ENCODE peak calls at places on chromosomes 12 and 14, in five cellular contexts. X is kidney epithelial cell, H is PC-9, Q is heart right ventricle, B is fibroblast of lung. U is an unnamed sample.

GRCh38 chr12:20490213-20490612 is 121.9 kb downstream of the PDE3A start:
- DNase-seq in X (no peak), H (no peak), Q (no peak), B (peak; percentile 39), U (no peak)

GRCh38 chr14:24110060-24110459 is 4.5 kb upstream of the DCAF11 start:
- DNase-seq in X (no peak), H (peak; percentile 62), Q (no peak), B (no peak), U (no peak)

GRCh38 chr12:121849660-121850059 is 9.0 kb downstream of the HPD start:
- DNase-seq in X (no peak), H (no peak), Q (no peak), B (no peak), U (no peak)

GRCh38 chr12:54426690-54427089 is 7.6 kb upstream of the ITGA5 start:
- DNase-seq in X (no peak), H (no peak), Q (no peak), B (no peak), U (no peak)

GRCh38 chr12:124631681-124632080 is 64.3 kb upstream of the NCOR2 start:
- DNase-seq in X (no peak), H (no peak), Q (no peak), B (no peak), U (no peak)

GRCh38 chr14:55802986-55803431 is 223.0 kb downstream of the KTN1 start:
- DNase-seq in X (peak; percentile 70), H (peak; percentile 97), Q (no peak), B (peak; percentile 41), U (no peak)

GRCh38 chr12:64400041-64400440 is 4.2 kb upstream of the XPOT start:
- DNase-seq in X (no peak), H (no peak), Q (no peak), B (peak; percentile 78), U (no peak)

GRCh38 chr12:473863-474577 is 14.3 kb downstream of the B4GALNT3 start:
- DNase-seq in X (no peak), H (no peak), Q (no peak), B (peak; percentile 51), U (no peak)

GRCh38 chr12:120404271-120404670 is 33.6 kb upstream of the COX6A1 start:
- DNase-seq in X (no peak), H (no peak), Q (no peak), B (no peak), U (no peak)

GRCh38 chr12:13135336-13136178 is 32.1 kb upstream of the GSG1 start:
- DNase-seq in X (peak; percentile 89), H (peak; percentile 99), Q (no peak), B (peak; percentile 88), U (peak; percentile 68)

GRCh38 chr12:95820096-95820703 is 29.6 kb upstream of the NTN4 start:
- DNase-seq in X (no peak), H (peak; percentile 46), Q (no peak), B (peak; percentile 46), U (no peak)

GRCh38 chr14:91361236-91361811 is 56.3 kb downstream of the CCDC88C start:
- DNase-seq in X (no peak), H (peak; percentile 94), Q (no peak), B (no peak), U (no peak)

GRCh38 chr12:108966378-108967151 is 54.3 kb downstream of the SVOP start:
- DNase-seq in X (no peak), H (no peak), Q (peak; percentile 33), B (no peak), U (no peak)

GRCh38 chr14:52351191-52351560 is 37.1 kb downstream of the PTGER2 start:
- DNase-seq in X (no peak), H (no peak), Q (no peak), B (peak; percentile 75), U (no peak)

GRCh38 chr12:54660320-54660962 is 12.3 kb upstream of the DCD start:
- DNase-seq in X (no peak), H (no peak), Q (peak; percentile 27), B (no peak), U (no peak)

GRCh38 chr14:72476657-72477499 is 417.0 kb downstream of the DPF3 start:
- DNase-seq in X (peak; percentile 95), H (no peak), Q (no peak), B (peak; percentile 88), U (no peak)

GRCh38 chr12:122306407-122306806 is 40.1 kb upstream of the VPS33A start:
- DNase-seq in X (no peak), H (no peak), Q (no peak), B (no peak), U (no peak)

GRCh38 chr14:58907803-58908202 is 270.0 kb downstream of the DACT1 start:
- DNase-seq in X (no peak), H (no peak), Q (no peak), B (peak; percentile 72), U (no peak)

GRCh38 chr12:1122803-1123202 is 131.8 kb downstream of the ERC1 start:
- DNase-seq in X (no peak), H (no peak), Q (no peak), B (no peak), U (no peak)

GRCh38 chr14:96275182-96276112 is 19.4 kb downstream of the BDKRB1 start:
- DNase-seq in X (peak; percentile 18), H (no peak), Q (peak; percentile 73), B (peak; percentile 68), U (peak; percentile 68)

GRCh38 chr12:131713349-131713748 is 2.5 kb downstream of the SFSWAP start:
- DNase-seq in X (no peak), H (no peak), Q (no peak), B (no peak), U (no peak)

GRCh38 chr14:40733206-40733605 is 873.5 kb upstream of the LRFN5 start:
- DNase-seq in X (no peak), H (no peak), Q (no peak), B (no peak), U (no peak)

GRCh38 chr12:120783197-120783596 is 57.6 kb downstream of the ACADS start:
- DNase-seq in X (no peak), H (peak; percentile 62), Q (no peak), B (peak; percentile 73), U (no peak)

GRCh38 chr12:6779667-6780459 is 7.5 kb downstream of the LAG3 start:
- DNase-seq in X (no peak), H (no peak), Q (no peak), B (no peak), U (no peak)

GRCh38 chr14:85590784-85591183 is 60.8 kb downstream of the FLRT2 start:
- DNase-seq in X (no peak), H (peak; percentile 36), Q (no peak), B (peak; percentile 81), U (no peak)

GRCh38 chr12:78562358-78563205 is 302.0 kb upstream of the SYT1 start:
- DNase-seq in X (no peak), H (no peak), Q (no peak), B (no peak), U (no peak)

GRCh38 chr14:78143489-78144145 is 26.6 kb upstream of the NRXN3 start:
- DNase-seq in X (peak; percentile 38), H (no peak), Q (no peak), B (peak; percentile 86), U (no peak)

DNA sequence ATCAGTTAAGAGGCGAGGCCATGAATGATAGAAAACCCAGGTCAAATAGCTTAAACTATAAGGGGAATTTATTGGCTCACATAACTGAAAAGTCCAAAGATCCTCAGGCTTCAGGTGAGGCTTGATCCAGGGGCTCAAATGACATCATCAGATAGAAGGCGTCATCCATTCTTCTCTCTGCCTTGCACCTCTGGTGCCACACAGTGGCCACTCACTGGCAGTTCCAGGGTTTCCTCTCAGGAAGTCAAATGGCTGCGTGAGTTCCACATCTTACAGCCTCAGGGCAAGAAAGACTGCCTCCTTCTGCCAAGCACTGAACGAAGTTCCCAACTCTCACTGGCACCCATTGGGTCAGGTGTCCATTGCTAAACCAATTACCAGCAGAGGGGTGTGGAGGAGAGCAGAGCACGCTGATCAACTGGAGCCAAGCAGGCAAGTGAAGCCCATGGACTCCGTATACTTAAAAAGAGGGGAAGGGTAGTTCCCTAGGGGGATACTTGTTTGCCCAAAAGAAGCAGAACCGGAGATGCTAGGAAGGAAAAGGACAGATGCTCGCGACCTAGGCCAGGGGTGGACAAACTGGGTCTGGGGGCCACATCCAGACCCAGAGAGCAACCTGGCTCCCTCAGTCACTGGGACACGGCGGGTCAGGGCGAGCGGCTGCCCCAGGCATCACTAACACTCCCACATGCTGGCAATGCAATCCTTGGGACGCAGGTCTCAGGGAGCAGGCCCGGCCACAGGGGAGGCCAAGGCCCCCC is 69.3 kb downstream of the SERPINA3 start:
- DNase-seq in X (no peak), H (no peak), Q (no peak), B (peak; percentile 30), U (peak; percentile 34)
- TF ChIP-seq CTCF in X (peak; percentile 60), H (no peak), Q (peak; percentile 13), B (peak; percentile 41), U (peak; percentile 27)

DNA sequence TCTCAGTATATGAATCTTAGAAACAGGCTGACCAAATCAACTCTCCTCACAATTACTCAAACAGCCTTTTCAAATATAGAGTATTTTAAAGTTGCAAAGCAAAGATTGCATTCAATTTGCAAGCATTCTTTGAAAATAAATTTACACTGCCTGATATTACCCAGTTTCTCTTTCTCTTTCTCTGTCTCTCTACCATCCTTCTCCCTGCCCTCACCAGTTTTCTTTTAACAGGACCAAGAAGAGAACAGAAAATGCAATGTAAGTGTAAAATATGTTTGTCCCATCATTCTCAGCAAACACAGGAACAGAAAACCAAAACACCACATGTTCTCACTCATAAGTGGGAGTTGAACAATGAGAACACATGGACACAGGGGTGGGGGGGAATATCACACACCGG is 520.3 kb upstream of the USP15 start:
- DNase-seq in X (no peak), H (no peak), Q (no peak), B (no peak), U (no peak)
- H3K4me3 ChIP-seq in X (no peak overlapping the region), H (no peak overlapping the region), Q (no peak overlapping the region), B (no peak overlapping the region), U (no peak overlapping the region)

DNA sequence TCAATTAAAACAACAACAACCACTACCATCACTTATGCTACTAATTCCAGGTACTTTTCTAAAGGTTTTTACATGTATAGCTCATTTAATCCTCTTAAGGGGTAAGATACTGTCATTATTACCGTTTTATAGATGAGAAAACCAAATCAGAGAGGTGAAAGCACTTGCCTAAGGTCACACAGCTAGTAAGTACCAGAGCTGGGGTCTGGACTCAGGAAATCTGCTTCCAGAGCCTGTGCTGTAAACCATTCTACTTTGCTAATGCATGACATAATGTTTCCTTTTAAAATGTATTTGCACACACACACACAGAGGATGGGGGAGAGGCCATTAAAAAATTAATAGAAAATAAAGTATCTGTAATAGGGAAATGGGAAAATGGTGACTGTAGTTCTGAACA is 113.4 kb downstream of the PTPN11 start:
- DNase-seq in X (no peak), H (no peak), Q (no peak), B (no peak), U (no peak)
- H3K36me3 ChIP-seq in X (no peaks in the 10 kb centered on the region), H (no peaks in the 10 kb centered on the region), Q (no peaks in the 10 kb centered on the region), B (no peaks in the 10 kb centered on the region), U (no peaks in the 10 kb centered on the region)

DNA sequence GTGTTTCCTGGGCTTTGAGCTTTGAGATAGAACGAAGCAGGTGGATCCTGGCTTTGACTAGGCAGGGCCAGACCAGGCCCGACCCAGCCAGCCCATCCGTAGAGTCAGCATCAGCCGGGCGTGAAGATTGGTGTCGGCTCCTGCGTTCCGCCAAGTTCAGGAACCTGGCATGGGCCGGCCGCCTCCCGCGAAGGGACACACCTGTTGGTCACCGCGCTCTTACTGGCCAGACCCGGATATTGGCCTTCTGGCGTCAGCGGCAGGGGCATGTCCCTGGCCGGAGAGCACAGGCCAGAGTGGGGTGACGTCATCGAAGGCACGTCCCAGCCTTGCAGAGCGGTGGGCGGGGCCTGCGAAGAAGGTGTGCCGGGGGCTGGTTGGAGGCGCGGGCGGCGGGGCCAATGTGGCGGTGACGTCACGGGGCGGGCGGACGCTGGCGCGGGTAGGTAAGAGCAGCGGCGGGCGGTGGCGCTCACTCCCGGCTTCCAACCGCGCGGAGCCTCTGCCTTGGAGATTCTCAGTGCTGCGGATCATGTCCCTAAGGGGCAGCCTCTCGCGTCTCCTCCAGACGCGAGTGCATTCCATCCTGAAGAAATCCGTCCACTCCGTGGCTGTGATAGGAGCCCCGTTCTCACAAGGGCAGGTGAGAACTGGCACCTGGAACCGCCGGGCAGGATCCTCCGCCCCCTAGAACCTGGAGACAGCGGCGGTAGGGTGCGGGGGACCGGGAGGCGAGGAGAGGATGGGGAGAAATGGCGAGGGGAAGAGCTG is at the start of gene ARG2:
- DNase-seq in X (peak; percentile 89), H (peak; percentile 98), Q (peak; percentile 97), B (peak; percentile 92), U (peak; percentile 99)
- TF ChIP-seq CTCF in X (peak; percentile 7), H (no peak), Q (no peak), B (no peak), U (no peak)